ENCODE peak calls at places on chromosome 2, in four cellular contexts. P, L, Y and N are unnamed samples.
A peak's percentile ranks its signal among the peaks of the same experiment; 100 is the strongest.

GRCh38 chr2:189609853-189610252 is 29.3 kb upstream of the SLC40A1 start:
- DNase-seq in L (no peak), P (no peak), Y (no peak), N (peak; percentile 15)

GRCh38 chr2:127884436-127884835 is 1.3 kb downstream of the AMMECR1L start:
- DNase-seq in P (peak; percentile 16), Y (peak; percentile 89), L (no peak), N (peak; percentile 29)

GRCh38 chr2:59745085-59745484 is 808.4 kb downstream of the BCL11A start:
- DNase-seq in P (no peak), Y (no peak), L (no peak), N (no peak)

GRCh38 chr2:119760876-119761275 is 1.2 kb downstream of the PTPN4 start:
- DNase-seq in P (peak; percentile 28), L (no peak), Y (peak; percentile 44), N (peak; percentile 42)

GRCh38 chr2:197804758-197805597 is 585 bp downstream of the PLCL1 start:
- DNase-seq in Y (peak; percentile 6), L (no peak), P (peak; percentile 32), N (no peak)

GRCh38 chr2:157898591-157898996 is 22.5 kb upstream of the ACVR1 start:
- DNase-seq in P (peak; percentile 56), Y (peak; percentile 95), L (peak; percentile 56), N (peak; percentile 69)

GRCh38 chr2:23687214-23687613 is 239.7 kb downstream of the ATAD2B start:
- DNase-seq in L (no peak), P (no peak), Y (no peak), N (no peak)

GRCh38 chr2:224982910-224983688 is 59.2 kb downstream of the DOCK10 start:
- DNase-seq in L (no peak), Y (peak; percentile 85), P (peak; percentile 19), N (no peak)

GRCh38 chr2:170829016-170829415 is 12.3 kb downstream of the GAD1 start:
- DNase-seq in L (no peak), Y (no peak), P (no peak), N (no peak)

GRCh38 chr2:132721938-132722337 is 51.9 kb upstream of the LYPD1 start:
- DNase-seq in L (no peak), P (no peak), Y (peak; percentile 29), N (peak; percentile 8)

GRCh38 chr2:220005362-220005761 is 377.9 kb downstream of the SLC4A3 start:
- DNase-seq in Y (no peak), L (no peak), P (no peak), N (no peak)

GRCh38 chr2:229731363-229731762 is 17.0 kb upstream of the DNER start:
- DNase-seq in P (no peak), Y (no peak), L (no peak), N (no peak)

GRCh38 chr2:46448111-46448510 is 31.3 kb upstream of the TMEM247 start:
- DNase-seq in P (no peak), Y (no peak), L (no peak), N (no peak)

GRCh38 chr2:148338544-148338943 is 306.0 kb upstream of the EPC2 start:
- DNase-seq in Y (peak; percentile 87), L (no peak), P (peak; percentile 19), N (peak; percentile 79)

GRCh38 chr2:205694256-205694655 is 12.0 kb downstream of the NRP2 start:
- DNase-seq in L (no peak), P (no peak), Y (no peak), N (no peak)
- H3K4me1 ChIP-seq in L (no peaks in the 10 kb centered on the region), P (peaks cover 19% of the 10 kb centered on the region), Y (peaks cover 42% of the 10 kb centered on the region), N (no peaks in the 10 kb centered on the region)

GRCh38 chr2:204024906-204025475 is 88.4 kb downstream of the ICOS start:
- DNase-seq in L (no peak), P (no peak), Y (no peak), N (no peak)

GRCh38 chr2:204022550-204022949 is 86.0 kb downstream of the ICOS start:
- DNase-seq in L (no peak), Y (no peak), P (no peak), N (no peak)

GRCh38 chr2:204023088-204023487 is 86.5 kb downstream of the ICOS start:
- DNase-seq in P (no peak), L (no peak), Y (no peak), N (no peak)

GRCh38 chr2:204026294-204026693 is 89.7 kb downstream of the ICOS start:
- DNase-seq in Y (no peak), L (no peak), P (no peak), N (no peak)

GRCh38 chr2:204024503-204024902 is 87.9 kb downstream of the ICOS start:
- DNase-seq in P (peak; percentile 63), Y (peak; percentile 20), L (peak; percentile 19), N (peak; percentile 68)
- TF ChIP-seq CTCF in P (peak; percentile 85), Y (peak; percentile 55), L (peak; percentile 67), N (peak; percentile 83)

DNA sequence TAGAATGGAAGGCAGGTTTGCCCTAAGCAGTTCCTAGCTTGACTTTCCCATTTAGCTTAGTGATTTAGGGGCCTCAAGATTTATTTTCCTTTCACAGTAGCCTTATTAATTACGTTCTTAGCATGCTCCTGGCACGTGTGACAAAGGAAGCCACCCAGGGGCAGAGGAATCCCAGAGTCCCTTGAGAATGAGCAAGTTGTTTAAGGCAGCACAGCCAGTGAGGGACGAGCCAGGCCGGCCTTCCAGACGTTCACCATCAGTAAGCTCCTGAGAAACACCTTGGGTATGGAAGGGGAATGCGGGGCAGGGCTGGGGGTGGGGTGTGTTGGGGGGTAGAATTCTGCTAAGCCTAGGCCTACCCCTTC is 76.3 kb downstream of the SOWAHC start:
- DNase-seq in L (no peak), P (no peak), Y (no peak), N (no peak)
- H2AFZ ChIP-seq in L (no peak overlapping the region), P (no peak overlapping the region), Y (no peak overlapping the region), N (no peak overlapping the region)

GRCh38 chr2:150125188-150125587 is 362.3 kb downstream of the RND3 start:
- DNase-seq in Y (no peak), L (no peak), P (no peak), N (no peak)

GRCh38 chr2:150120271-150120950 is 367.1 kb downstream of the RND3 start:
- DNase-seq in Y (no peak), P (no peak), L (no peak), N (no peak)

GRCh38 chr2:150125708-150126107 is 361.8 kb downstream of the RND3 start:
- DNase-seq in P (peak; percentile 60), Y (peak; percentile 86), L (no peak), N (peak; percentile 37)

GRCh38 chr2:150122871-150123588 is 364.4 kb downstream of the RND3 start:
- DNase-seq in Y (no peak), L (no peak), P (no peak), N (no peak)

DNA sequence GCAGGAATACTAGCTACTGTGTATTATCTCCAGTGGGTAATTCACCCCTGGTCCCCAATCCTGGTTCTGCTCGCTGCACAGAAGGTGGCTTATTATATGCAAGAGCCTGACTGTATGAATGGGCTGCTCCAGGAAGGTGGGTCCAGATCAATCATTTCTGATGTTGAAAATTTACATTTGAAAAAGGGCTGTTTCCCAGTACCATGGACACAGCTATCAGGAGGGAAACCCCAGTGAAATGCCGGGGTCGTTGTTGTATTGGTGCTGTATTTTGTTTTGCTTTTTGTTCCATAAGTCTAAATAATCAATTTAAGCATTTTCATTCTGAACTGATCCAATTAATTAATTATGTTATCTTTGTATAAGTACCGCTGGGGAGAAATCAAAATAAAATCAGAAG is 367.6 kb downstream of the RND3 start:
- DNase-seq in Y (no peak), L (no peak), P (no peak), N (no peak)
- H3K4me1 ChIP-seq in Y (no peaks in the 10 kb centered on the region), L (no peaks in the 10 kb centered on the region), P (no peaks in the 10 kb centered on the region), N (peaks cover 9% of the 10 kb centered on the region)

GRCh38 chr2:240013343-240013742 is 11.8 kb downstream of the NDUFA10 start:
- DNase-seq in Y (peak; percentile 25), P (peak; percentile 4), L (no peak), N (peak; percentile 48)
- TF ChIP-seq CTCF in Y (peak; percentile 17), P (peak; percentile 14), L (peak; percentile 49), N (peak; percentile 51)

DNA sequence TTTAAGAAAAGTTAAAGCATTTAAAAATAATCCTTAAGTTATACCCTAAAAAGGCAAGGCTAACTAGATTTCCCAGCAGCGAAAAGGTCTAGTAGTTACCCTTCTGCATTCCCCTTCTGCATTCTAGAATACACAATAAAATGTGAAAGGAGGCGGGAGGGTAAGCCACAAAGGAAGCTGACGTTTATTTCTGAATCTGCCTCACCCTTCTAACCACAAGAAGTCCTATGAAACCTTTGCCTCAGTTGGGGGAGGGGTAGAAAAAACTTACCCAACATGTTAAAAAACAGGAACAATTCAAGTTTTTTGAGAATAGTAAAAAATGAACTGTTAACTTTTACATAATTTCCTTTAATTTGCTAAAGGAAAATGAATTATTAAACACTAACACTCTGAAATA is 11.3 kb downstream of the STK17B start:
- DNase-seq in P (peak; percentile 36), L (peak; percentile 57), Y (peak; percentile 92), N (peak; percentile 95)
- H2AFZ ChIP-seq in P (no peak overlapping the region), L (no peak overlapping the region), Y (no peak overlapping the region), N (no peak overlapping the region)

DNA sequence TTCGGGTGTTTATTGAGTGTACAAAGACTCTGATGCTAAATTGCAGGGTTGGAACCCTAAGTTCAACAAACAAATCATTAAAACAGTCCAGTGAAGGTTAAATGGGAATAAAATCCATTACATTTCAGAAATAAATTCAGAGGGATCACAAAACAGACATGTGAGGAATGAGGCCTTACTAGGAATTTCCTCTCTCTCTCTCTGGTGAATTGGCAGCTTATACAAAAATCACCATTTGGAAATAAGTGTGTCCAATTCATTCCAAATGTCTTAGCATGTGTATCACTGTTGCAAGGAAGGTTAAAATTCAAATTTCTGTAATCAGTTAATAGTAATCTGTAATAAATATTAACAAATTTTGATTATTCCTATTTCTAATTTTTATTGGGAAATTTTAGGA is 228.6 kb upstream of the PXDN start:
- DNase-seq in Y (no peak), P (no peak), L (no peak), N (no peak)
- H3K4me1 ChIP-seq in Y (no peaks in the 10 kb centered on the region), P (peaks cover 9% of the 10 kb centered on the region), L (no peaks in the 10 kb centered on the region), N (no peaks in the 10 kb centered on the region)

GRCh38 chr2:188293601-188294482 is 2.2 kb downstream of the GULP1 start:
- DNase-seq in P (peak; percentile 83), Y (peak; percentile 78), L (peak; percentile 84), N (peak; percentile 86)
- TF ChIP-seq CTCF in P (no peak), Y (no peak), L (no peak), N (no peak)

GRCh38 chr2:43139996-43140621 is 86.3 kb downstream of the ZFP36L2 start:
- DNase-seq in L (no peak), Y (no peak), P (peak; percentile 2), N (no peak)
- H2AFZ ChIP-seq in L (no peak overlapping the region), Y (peak overlapping the region; percentile 28), P (no peak overlapping the region), N (no peak overlapping the region)

GRCh38 chr2:43131051-43131889 is 95.1 kb downstream of the ZFP36L2 start:
- DNase-seq in Y (peak; percentile 92), L (peak; percentile 89), P (peak; percentile 91), N (peak; percentile 94)
- H3K4me1 ChIP-seq in Y (peaks cover 16% of the 10 kb centered on the region), L (peaks cover 23% of the 10 kb centered on the region), P (peaks cover 27% of the 10 kb centered on the region), N (peaks cover 23% of the 10 kb centered on the region)